ENCODE peak calls at places on chromosomes 3 and 15, in six cellular contexts. X is IMR-90, C is neuronal stem cell, S is H1, V is H9, L is trophoblast cell. R is an unnamed sample.

GRCh38 chr3:69400688-69401087 is 14.8 kb upstream of the FRMD4B start:
- DNase-seq in S (no peak), X (no peak), L (no peak), V (no peak), C (no peak), R (no peak)

GRCh38 chr3:174352227-174352626 is 506.9 kb upstream of the NAALADL2 start:
- DNase-seq in C (no peak), S (no peak), V (no peak), X (no peak), L (no peak), R (no peak)

GRCh38 chr15:82113116-82113715 is 67.4 kb upstream of the MEX3B start:
- DNase-seq in S (no peak), C (no peak), X (no peak), V (no peak), L (no peak), R (no peak)

GRCh38 chr3:106822204-106822603 is 555.0 kb upstream of the CCDC54 start:
- DNase-seq in S (no peak), L (no peak), C (no peak), X (no peak), V (no peak), R (no peak)

GRCh38 chr15:65044724-65045481 is at the start of gene SLC51B:
- DNase-seq in X (no peak), L (peak; percentile 13), C (no peak), V (no peak), S (no peak), R (peak; percentile 84)

GRCh38 chr3:57110797-57111196 is 50.3 kb downstream of the SPATA12 start:
- DNase-seq in L (no peak), C (peak; percentile 71), X (no peak), V (no peak), S (no peak), R (no peak)

GRCh38 chr3:119098620-119099222 is 47.2 kb upstream of the TEX55 start:
- DNase-seq in S (no peak), L (peak; percentile 83), V (no peak), X (peak; percentile 40), C (peak; percentile 37), R (peak; percentile 26)

GRCh38 chr15:64738231-64739095 is 36.9 kb downstream of the RBPMS2 start:
- DNase-seq in C (no peak), L (no peak), V (no peak), X (no peak), S (no peak), R (no peak)

GRCh38 chr3:84096188-84096587 is 862.6 kb upstream of the CADM2 start:
- DNase-seq in L (no peak), C (no peak), S (no peak), X (no peak), V (no peak), R (no peak)

GRCh38 chr3:98812851-98813374 is 49.8 kb downstream of the ST3GAL6 start:
- DNase-seq in X (peak; percentile 50), L (peak; percentile 66), V (no peak), C (no peak), S (no peak), R (peak; percentile 56)

GRCh38 chr15:64865998-64866520 is 24.3 kb downstream of the PLEKHO2 start:
- DNase-seq in S (no peak), C (no peak), V (peak; percentile 84), X (peak; percentile 98), L (no peak), R (peak; percentile 89)

GRCh38 chr3:110711130-110711832 is 360.3 kb upstream of the NECTIN3 start:
- DNase-seq in S (no peak), V (no peak), C (no peak), X (no peak), L (no peak), R (no peak)

GRCh38 chr3:97950360-97950759 is 21.9 kb downstream of the RIOX2 start:
- DNase-seq in V (no peak), C (no peak), X (no peak), L (no peak), S (no peak), R (no peak)

GRCh38 chr3:139111392-139112229 is 66.9 kb upstream of the PRR23C start:
- DNase-seq in S (peak; percentile 87), L (peak; percentile 73), X (peak; percentile 55), V (peak; percentile 73), C (peak; percentile 51), R (peak; percentile 54)

GRCh38 chr3:176055851-176056250 is 1141.4 kb downstream of the TBL1XR1 start:
- DNase-seq in S (no peak), V (no peak), L (no peak), C (no peak), X (no peak), R (no peak)

GRCh38 chr3:46233194-46233593 is 9.1 kb upstream of the CCR3 start:
- DNase-seq in S (no peak), L (no peak), X (no peak), V (no peak), C (no peak), R (no peak)

GRCh38 chr3:53880396-53881345 is 1.3 kb downstream of the ACTR8 start:
- DNase-seq in X (peak; percentile 42), V (no peak), L (no peak), S (no peak), C (no peak), R (peak; percentile 38)

GRCh38 chr3:58032186-58032585 is 24.0 kb downstream of the FLNB start:
- DNase-seq in S (no peak), L (peak; percentile 87), C (no peak), X (peak; percentile 65), V (no peak), R (peak; percentile 84)

GRCh38 chr15:71880276-71880675 is 69.9 kb downstream of the NR2E3 start:
- DNase-seq in S (no peak), C (peak; percentile 20), V (no peak), L (no peak), X (no peak), R (no peak)

GRCh38 chr15:64017082-64017588 is 29.1 kb downstream of the DAPK2 start:
- DNase-seq in L (peak; percentile 74), V (no peak), S (no peak), X (peak; percentile 49), C (no peak), R (no peak)

GRCh38 chr3:147652682-147653081 is 243.5 kb downstream of the ZIC1 start:
- DNase-seq in S (no peak), X (peak; percentile 1), C (no peak), L (peak; percentile 22), V (no peak), R (no peak)

GRCh38 chr3:143565943-143566342 is 282.3 kb downstream of the SLC9A9 start:
- DNase-seq in V (no peak), X (no peak), C (no peak), S (no peak), L (peak; percentile 5), R (peak; percentile 53)

GRCh38 chr3:50155891-50156290 is 767 bp downstream of the SEMA3F start:
- DNase-seq in S (peak; percentile 68), L (no peak), V (no peak), C (no peak), X (no peak), R (peak; percentile 28)

GRCh38 chr3:69282191-69282590 is 103.7 kb downstream of the FRMD4B start:
- DNase-seq in S (no peak), C (no peak), V (no peak), L (no peak), X (no peak), R (no peak)

GRCh38 chr15:25670025-25670554 is 193.0 kb downstream of the ATP10A start:
- DNase-seq in X (peak; percentile 76), C (peak; percentile 62), S (peak; percentile 67), L (peak; percentile 57), V (peak; percentile 86), R (peak; percentile 10)

GRCh38 chr3:107387555-107387954 is 10.3 kb downstream of the CCDC54 start:
- DNase-seq in C (no peak), X (peak; percentile 79), V (no peak), S (no peak), L (peak; percentile 21), R (peak; percentile 4)

GRCh38 chr15:60345616-60346015 is 52.2 kb downstream of the ANXA2 start:
- DNase-seq in S (no peak), V (no peak), C (no peak), X (no peak), L (no peak), R (no peak)

DNA sequence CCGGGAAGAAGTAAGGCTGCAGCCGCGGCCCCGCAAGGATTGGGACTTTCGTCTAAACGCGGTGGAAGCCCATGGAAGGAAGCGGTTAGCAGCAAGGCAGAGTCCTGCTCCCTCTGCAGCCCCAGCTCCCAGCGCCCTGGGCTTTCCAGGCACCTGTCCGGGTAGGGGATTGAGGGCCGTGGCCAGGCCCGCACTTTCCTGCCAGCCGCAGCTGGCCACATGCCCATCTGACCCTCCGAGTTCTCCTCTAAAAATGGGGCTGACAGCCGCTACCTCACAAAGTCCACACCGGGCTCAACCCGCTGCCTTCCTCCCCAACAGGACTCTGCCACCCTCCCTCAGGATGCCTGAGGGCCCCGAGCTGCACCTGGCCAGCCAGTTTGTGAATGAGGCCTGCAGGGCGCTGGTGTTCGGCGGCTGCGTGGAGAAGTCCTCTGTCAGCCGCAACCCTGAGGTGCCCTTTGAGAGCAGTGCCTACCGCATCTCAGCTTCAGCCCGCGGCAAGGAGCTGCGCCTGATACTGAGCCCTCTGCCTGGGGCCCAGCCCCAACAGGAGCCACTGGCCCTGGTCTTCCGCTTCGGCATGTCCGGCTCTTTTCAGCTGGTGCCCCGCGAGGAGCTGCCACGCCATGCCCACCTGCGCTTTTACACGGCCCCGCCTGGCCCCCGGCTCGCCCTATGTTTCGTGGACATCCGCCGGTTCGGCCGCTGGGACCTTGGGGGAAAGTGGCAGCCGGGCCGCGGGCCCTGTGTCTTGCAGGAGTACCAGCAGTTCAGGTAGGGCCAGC is 1.9 kb downstream of the NEIL1 start:
- DNase-seq in L (peak; percentile 39), S (peak; percentile 66), V (peak; percentile 48), C (no peak), X (no peak), R (peak; percentile 14)
- H4K91ac ChIP-seq in L (no peak overlapping the region), S (peak overlapping the region; percentile 74), V (no peak overlapping the region), C (no peak overlapping the region), X (peak overlapping the region; percentile 68), R (no peak overlapping the region)

DNA sequence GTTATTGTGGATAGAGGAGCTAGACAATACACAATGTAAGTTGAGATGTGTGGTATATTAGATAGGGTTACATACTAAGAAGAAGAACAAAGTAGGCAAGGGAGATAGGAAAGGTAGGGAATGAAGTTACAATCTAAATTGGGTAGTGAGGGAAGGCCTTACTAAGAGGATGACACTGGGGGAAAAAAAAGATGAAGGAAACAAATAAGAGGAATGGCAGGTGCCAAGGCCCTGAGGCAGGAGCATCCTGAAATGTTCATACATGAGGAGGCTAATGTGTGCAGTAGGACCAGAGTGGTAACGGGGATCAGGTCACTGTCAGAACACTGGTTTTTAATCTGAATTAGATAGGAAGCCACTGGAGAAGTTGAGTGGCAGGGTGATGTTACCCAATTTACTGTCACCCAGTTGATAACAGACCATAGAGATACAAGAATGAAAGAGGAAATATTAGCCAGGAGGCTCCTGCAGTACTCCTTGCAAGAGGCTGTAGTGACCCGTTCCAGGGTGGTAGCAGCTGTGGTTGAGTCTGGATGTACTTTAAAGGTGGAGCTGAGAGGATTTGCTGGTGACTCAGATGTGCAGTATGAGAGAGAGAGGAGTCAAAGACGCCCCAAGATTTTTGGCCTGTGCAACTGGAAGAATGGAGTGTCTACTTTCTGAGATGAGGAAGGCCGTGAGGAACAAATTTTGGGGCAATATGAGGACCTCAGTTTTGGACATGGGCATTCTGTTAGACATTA is 14.4 kb downstream of the RTP1 start:
- DNase-seq in X (peak; percentile 38), C (no peak), V (no peak), S (no peak), L (no peak), R (no peak)
- H4K91ac ChIP-seq in X (no peak overlapping the region), C (no peak overlapping the region), V (no peak overlapping the region), S (peak overlapping the region; percentile 2), L (no peak overlapping the region), R (no peak overlapping the region)

GRCh38 chr15:28093761-28094535 is 5.2 kb downstream of the OCA2 start:
- DNase-seq in L (no peak), V (peak; percentile 36), X (no peak), C (no peak), S (no peak), R (no peak)
- H4K91ac ChIP-seq in L (no peak overlapping the region), V (no peak overlapping the region), X (no peak overlapping the region), C (no peak overlapping the region), S (no peak overlapping the region), R (no peak overlapping the region)

GRCh38 chr15:91409430-91409829 is 309.4 kb downstream of the SV2B start:
- DNase-seq in L (no peak), S (no peak), X (no peak), C (no peak), V (no peak), R (no peak)
- H4K91ac ChIP-seq in L (no peak overlapping the region), S (no peak overlapping the region), X (no peak overlapping the region), C (no peak overlapping the region), V (no peak overlapping the region), R (no peak overlapping the region)